ENCODE peak calls at places on chromosomes 12 and 14, in eight cellular contexts. B is natural killer cell, R is transverse colon, I is A549, N is dorsolateral prefrontal cortex, K is lung, H is right atrium auricular region, L is endothelial cell of umbilical vein. P is an unnamed sample.

GRCh38 chr12:59570134-59570533 is 25.7 kb upstream of the SLC16A7 start:
- DNase-seq in I (no peak), K (no peak), H (no peak), B (no peak), R (no peak), N (no peak), L (no peak), P (no peak)

GRCh38 chr12:75975692-75976091 is 55.9 kb downstream of the PHLDA1 start:
- DNase-seq in N (no peak), K (no peak), R (no peak), B (no peak), L (no peak), I (no peak), H (no peak), P (no peak)

GRCh38 chr12:107411792-107412535 is 273.6 kb upstream of the PWP1 start:
- DNase-seq in R (no peak), H (no peak), L (no peak), B (no peak), I (peak), N (no peak), K (no peak), P (no peak)

GRCh38 chr12:15933751-15934150 is 22.6 kb downstream of the DERA start:
- DNase-seq in I (no peak), K (no peak), B (no peak), R (no peak), H (no peak), L (no peak), N (no peak), P (no peak)

GRCh38 chr12:20653871-20654270 is 41.3 kb upstream of the SLCO1C1 start:
- DNase-seq in N (no peak), H (no peak), L (no peak), B (no peak), R (no peak), K (no peak), I (no peak), P (no peak)

GRCh38 chr12:102438823-102439205 is 41.5 kb downstream of the IGF1 start:
- DNase-seq in L (no peak), N (no peak), K (no peak), B (no peak), I (no peak), H (no peak), R (no peak), P (no peak)

GRCh38 chr14:58812050-58812690 is 174.4 kb downstream of the DACT1 start:
- DNase-seq in L (no peak), K (no peak), B (no peak), I (no peak), R (no peak), N (no peak), H (no peak), P (no peak)

GRCh38 chr12:68264864-68265256 is 11.5 kb upstream of the IL22 start:
- DNase-seq in K (no peak), L (no peak), B (no peak), R (no peak), N (no peak), H (no peak), I (no peak), P (no peak)

GRCh38 chr14:90758959-90759358 is 57.3 kb downstream of the TTC7B start:
- DNase-seq in H (peak), B (no peak), R (peak), I (no peak), N (peak), L (peak), K (no peak), P (no peak)

GRCh38 chr12:45615268-45615667 is 114.2 kb upstream of the ARID2 start:
- DNase-seq in I (no peak), K (no peak), R (no peak), L (peak), B (no peak), H (no peak), N (no peak), P (no peak)

GRCh38 chr14:37625597-37626595 is 30.5 kb downstream of the TTC6 start:
- DNase-seq in R (no peak), B (no peak), N (no peak), I (no peak), K (no peak), L (no peak), H (no peak), P (no peak)

GRCh38 chr12:105219261-105220018 is 16.5 kb downstream of the APPL2 start:
- DNase-seq in B (no peak), N (no peak), H (no peak), K (no peak), I (no peak), L (no peak), R (no peak), P (no peak)

GRCh38 chr14:52333823-52334657 is 19.9 kb downstream of the PTGER2 start:
- DNase-seq in R (no peak), N (no peak), L (no peak), I (no peak), B (no peak), K (no peak), H (no peak), P (no peak)

GRCh38 chr12:4556730-4557519 is 5.1 kb upstream of the DYRK4 start:
- DNase-seq in L (no peak), H (no peak), B (no peak), K (no peak), R (no peak), N (no peak), I (no peak), P (no peak)

GRCh38 chr12:124637586-124637985 is 70.2 kb upstream of the NCOR2 start:
- DNase-seq in L (no peak), I (no peak), K (no peak), H (no peak), B (no peak), R (no peak), N (no peak), P (no peak)

GRCh38 chr14:22668863-22669262 is 24.7 kb upstream of the OR6J1 start:
- DNase-seq in I (no peak), H (no peak), B (no peak), R (no peak), N (no peak), K (no peak), L (no peak), P (no peak)

GRCh38 chr14:72518809-72519377 is 375.0 kb downstream of the DPF3 start:
- DNase-seq in L (no peak), H (peak), B (peak), K (no peak), I (no peak), N (no peak), R (no peak), P (no peak)

GRCh38 chr14:53542692-53543091 is 389.6 kb upstream of the DDHD1 start:
- DNase-seq in K (peak), N (no peak), L (peak), B (no peak), H (no peak), I (no peak), R (no peak), P (no peak)

DNA sequence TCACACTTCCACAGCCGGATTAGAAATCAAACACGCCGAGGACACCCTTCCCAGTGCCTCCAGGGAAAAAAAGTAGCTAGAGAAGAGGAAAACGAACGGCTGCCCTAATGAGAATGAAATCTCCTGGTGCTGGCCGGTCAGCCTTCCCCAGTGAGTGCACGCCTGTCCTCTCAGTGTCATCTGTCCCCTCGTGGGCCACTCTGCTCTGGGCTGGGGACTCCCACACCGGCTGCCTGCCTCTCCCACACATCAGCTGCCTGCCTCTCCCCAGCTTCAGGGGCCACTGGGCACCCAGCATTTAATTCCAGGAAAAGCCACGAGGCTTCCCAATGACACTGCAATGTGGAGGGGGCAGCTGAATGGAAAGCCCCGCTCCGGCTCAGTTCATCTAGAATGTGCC is 59.0 kb downstream of the CCDC85C start:
- DNase-seq in L (no peak), K (no peak), B (no peak), I (no peak), N (no peak), R (no peak), H (no peak), P (no peak)
- TF ChIP-seq CTCF in L (no peak), K (no peak), B (no peak), I (no peak), N (no peak), R (no peak), H (no peak), P (no peak)

DNA sequence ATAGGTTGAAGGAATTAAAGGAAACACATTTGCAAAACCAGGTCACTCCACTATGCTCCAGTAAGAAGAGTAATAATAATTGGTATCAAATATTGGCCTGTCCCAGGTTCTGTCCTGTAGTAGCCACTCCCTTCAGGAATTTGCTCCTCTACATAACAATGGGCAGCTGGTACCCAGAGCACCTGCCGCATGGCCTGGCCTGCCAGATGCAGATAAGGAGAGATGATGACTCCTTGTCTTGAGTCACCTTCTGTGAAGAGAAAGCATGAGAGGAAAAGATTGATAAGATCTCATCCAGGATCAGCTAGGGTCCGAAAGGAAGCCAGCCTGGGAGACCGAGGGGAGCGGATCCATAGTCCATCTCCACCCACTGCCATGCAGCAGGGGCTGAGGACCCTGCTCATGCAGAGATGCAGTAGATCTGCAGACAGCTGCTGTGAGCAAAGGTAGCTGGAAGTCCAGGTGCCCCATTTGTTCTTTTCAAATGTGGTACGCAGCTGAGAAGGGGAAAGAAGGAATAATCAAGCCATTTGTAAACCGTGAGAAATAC is 24.3 kb downstream of the VCPKMT start:
- DNase-seq in R (no peak), H (no peak), N (no peak), B (no peak), L (no peak), K (no peak), I (no peak), P (no peak)
- TF ChIP-seq CTCF in R (no peak), H (no peak), N (no peak), B (no peak), L (no peak), K (no peak), I (no peak), P (no peak)

GRCh38 chr12:127822743-127823433 is 444.1 kb upstream of the TMEM132C start:
- DNase-seq in B (no peak), I (no peak), K (no peak), L (no peak), R (no peak), N (no peak), H (no peak), P (no peak)
- TF ChIP-seq CTCF in B (no peak), I (no peak), K (no peak), L (no peak), R (no peak), N (no peak), H (no peak), P (no peak)

GRCh38 chr14:88333036-88333435 is 10.0 kb upstream of the KCNK10 start:
- DNase-seq in I (no peak), L (no peak), H (no peak), K (no peak), N (no peak), R (no peak), B (no peak), P (no peak)
- TF ChIP-seq CTCF in I (no peak), L (no peak), H (no peak), K (no peak), N (no peak), R (no peak), B (no peak), P (no peak)

GRCh38 chr14:93332853-93333630 is at the start of gene BTBD7:
- DNase-seq in N (peak), L (peak), K (peak), R (peak), I (peak), H (peak), B (peak), P (peak)
- TF ChIP-seq CTCF in N (peak), L (no peak), K (no peak), R (peak), I (no peak), H (no peak), B (no peak), P (peak)

GRCh38 chr14:70086685-70087379 is 101.9 kb downstream of the SLC8A3 start:
- DNase-seq in R (peak), N (no peak), B (no peak), L (peak), H (no peak), K (no peak), I (no peak), P (peak)
- TF ChIP-seq CTCF in R (peak), N (peak), B (no peak), L (peak), H (no peak), K (peak), I (peak), P (peak)

DNA sequence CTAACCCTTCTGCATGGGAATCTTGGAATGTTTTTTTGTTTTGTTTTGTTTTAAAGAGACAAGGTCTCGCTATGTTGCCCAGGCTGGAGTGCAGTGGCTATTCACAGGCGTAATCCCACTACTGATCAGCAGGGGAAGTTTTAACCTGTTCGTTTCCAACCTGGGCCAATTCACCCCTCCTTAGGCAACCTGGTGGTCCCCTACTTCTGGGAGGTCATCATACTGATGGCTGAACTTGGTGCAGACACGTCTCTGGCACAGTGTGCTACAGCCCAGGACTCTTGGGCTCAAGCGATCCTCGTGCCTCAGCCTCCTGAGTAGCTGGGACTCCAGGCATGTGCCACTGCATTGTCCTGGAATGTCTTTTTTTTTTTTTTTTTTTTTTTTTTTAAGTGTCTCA is 48.9 kb upstream of the ISM2 start:
- DNase-seq in R (no peak), H (no peak), I (no peak), L (no peak), K (no peak), N (no peak), B (no peak), P (no peak)
- TF ChIP-seq CTCF in R (no peak), H (no peak), I (no peak), L (peak), K (no peak), N (no peak), B (no peak), P (peak)

GRCh38 chr14:36604757-36605505 is 22.5 kb upstream of the NKX2-8 start:
- DNase-seq in K (peak), B (no peak), I (peak), L (peak), R (peak), N (no peak), H (no peak), P (peak)

GRCh38 chr14:36600431-36600830 is 18.0 kb upstream of the NKX2-8 start:
- DNase-seq in L (no peak), H (no peak), I (no peak), K (no peak), B (no peak), N (no peak), R (no peak), P (no peak)

DNA sequence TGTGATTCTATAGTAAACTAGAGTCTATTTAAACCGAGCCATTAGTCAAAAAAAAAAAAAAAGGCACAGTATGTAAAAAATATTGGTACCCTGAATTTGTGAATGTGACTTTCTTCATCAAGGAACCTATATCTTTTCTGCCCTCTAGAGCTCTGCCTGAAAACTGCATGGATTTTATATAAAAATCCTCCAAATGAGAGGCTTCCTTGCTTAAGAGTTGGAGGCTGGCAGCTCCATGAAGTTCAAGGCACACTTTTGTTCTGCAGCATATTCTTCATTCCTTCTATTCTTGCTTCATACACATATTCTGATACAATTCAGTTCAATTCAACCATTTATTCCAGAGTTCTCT is 23.1 kb upstream of the NKX2-8 start:
- DNase-seq in B (no peak), R (no peak), N (no peak), L (no peak), K (no peak), I (no peak), H (no peak), P (no peak)
- TF ChIP-seq CTCF in B (no peak), R (no peak), N (no peak), L (no peak), K (no peak), I (no peak), H (no peak), P (no peak)

GRCh38 chr14:57641776-57642175 is 148.1 kb upstream of the CCDC198 start:
- DNase-seq in H (no peak), B (no peak), N (no peak), I (no peak), K (no peak), R (no peak), L (no peak), P (no peak)
- TF ChIP-seq CTCF in H (no peak), B (no peak), N (no peak), I (no peak), K (no peak), R (no peak), L (no peak), P (no peak)